ENCODE peak calls at places on chromosomes 12 and 14, in four cellular contexts. I is fibroblast of mammary gland, N is HCT116, B is HFF-Myc. F is an unnamed sample.

GRCh38 chr12:21913823-21914222 is 27.4 kb downstream of the ABCC9 start:
- DNase-seq in B (no peak), I (peak), N (no peak), F (no peak)

GRCh38 chr12:12839886-12840285 is 26.7 kb downstream of the DDX47 start:
- DNase-seq in I (peak), N (peak), B (peak), F (peak)

GRCh38 chr12:67811437-67812361 is 163.2 kb downstream of the DYRK2 start:
- DNase-seq in N (no peak), I (peak), B (no peak), F (peak)

GRCh38 chr14:96192975-96193805 is 11.4 kb upstream of the BDKRB2 start:
- DNase-seq in I (no peak), N (no peak), B (no peak), F (no peak)

GRCh38 chr12:87953257-87953860 is 75.8 kb downstream of the C12orf50 start:
- DNase-seq in N (peak), I (peak), B (peak), F (peak)

GRCh38 chr12:115519359-115519758 is 758.1 kb downstream of the MED13L start:
- DNase-seq in N (no peak), I (no peak), B (no peak), F (no peak)

GRCh38 chr14:75476274-75476995 is 45.8 kb upstream of the BATF start:
- DNase-seq in N (no peak), I (no peak), B (no peak), F (no peak)

GRCh38 chr14:38420045-38420444 is 164.2 kb upstream of the CLEC14A start:
- DNase-seq in B (no peak), N (no peak), I (no peak), F (no peak)

GRCh38 chr14:79584679-79585078 is 626.6 kb downstream of the DIO2 start:
- DNase-seq in B (peak), I (peak), N (no peak), F (peak)

GRCh38 chr12:105850103-105850968 is 288.4 kb downstream of the NUAK1 start:
- DNase-seq in I (no peak), N (no peak), B (no peak), F (no peak)

GRCh38 chr14:21092147-21093011 is 6.1 kb downstream of the ZNF219 start:
- DNase-seq in B (no peak), N (peak), I (peak), F (peak)

GRCh38 chr14:61875483-61875882 is 113.3 kb downstream of the SNAPC1 start:
- DNase-seq in I (no peak), N (no peak), B (no peak), F (no peak)

GRCh38 chr14:31122098-31122611 is 85.4 kb downstream of the HECTD1 start:
- DNase-seq in B (no peak), N (no peak), I (peak), F (peak)

GRCh38 chr12:93526786-93527428 is 45.6 kb upstream of the SOCS2 start:
- DNase-seq in N (peak), I (peak), B (peak), F (peak)

GRCh38 chr14:30655124-30655523 is 33.0 kb downstream of the SCFD1 start:
- DNase-seq in N (no peak), B (peak), I (peak), F (no peak)

GRCh38 chr14:58722433-58722832 is 84.7 kb downstream of the DACT1 start:
- DNase-seq in N (no peak), B (no peak), I (no peak), F (no peak)

GRCh38 chr12:125128806-125129571 is 63.8 kb downstream of the AACS start:
- DNase-seq in N (no peak), B (no peak), I (no peak), F (no peak)

GRCh38 chr12:98162906-98163678 is 352.3 kb upstream of the TMPO start:
- DNase-seq in I (no peak), B (no peak), N (no peak), F (no peak)

GRCh38 chr14:74491952-74492351 is 1.2 kb downstream of the NPC2 start:
- DNase-seq in I (peak), B (no peak), N (no peak), F (peak)

GRCh38 chr12:93653079-93653478 is 24.1 kb upstream of the CRADD start:
- DNase-seq in B (no peak), N (no peak), I (no peak), F (no peak)

GRCh38 chr14:24071144-24071697 is at the start of gene CPNE6:
- DNase-seq in N (no peak), I (no peak), B (no peak), F (no peak)

GRCh38 chr12:10190558-10191388 is 11.9 kb downstream of the TMEM52B start:
- DNase-seq in B (no peak), I (peak), N (peak), F (peak)

GRCh38 chr12:49621651-49622500 is 1.5 kb upstream of the PRPF40B start:
- DNase-seq in I (no peak), B (no peak), N (no peak), F (no peak)

GRCh38 chr14:60094306-60094897 is 2.7 kb downstream of the PCNX4 start:
- DNase-seq in I (peak), N (no peak), B (no peak), F (peak)

GRCh38 chr14:81208489-81208888 is 12.3 kb downstream of the GTF2A1 start:
- DNase-seq in I (no peak), B (no peak), N (no peak), F (no peak)

GRCh38 chr14:81206115-81206514 is 14.6 kb downstream of the GTF2A1 start:
- DNase-seq in N (no peak), B (no peak), I (peak), F (peak)

GRCh38 chr14:81209187-81209836 is 11.4 kb downstream of the GTF2A1 start:
- DNase-seq in B (no peak), N (no peak), I (no peak), F (no peak)

DNA sequence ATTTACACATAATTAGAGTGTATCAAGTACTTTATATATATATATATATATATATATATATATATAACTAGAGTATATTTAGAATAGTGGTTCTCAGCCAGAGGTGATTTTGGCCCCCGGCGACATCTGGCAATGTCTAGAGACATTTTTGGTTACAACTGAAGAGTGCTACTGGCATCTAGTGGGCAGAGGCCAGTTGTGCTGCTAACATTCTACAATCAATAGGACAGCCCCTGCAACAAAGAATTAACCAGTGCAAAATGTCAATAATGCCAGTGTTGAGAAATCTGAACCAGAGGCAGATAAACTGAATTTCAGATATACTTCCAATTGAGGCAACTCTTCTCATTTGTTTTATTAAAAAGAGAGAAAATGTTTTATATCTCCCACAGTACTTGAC is 8.9 kb downstream of the GTF2A1 start:
- DNase-seq in N (no peak), B (no peak), I (peak), F (peak)
- TF ChIP-seq CTCF in N (peak), B (peak), I (peak), F (peak)

GRCh38 chr12:52041695-52042123 is 9.5 kb upstream of the NR4A1 start:
- DNase-seq in N (no peak), B (no peak), I (no peak), F (peak)

GRCh38 chr12:52045794-52046199 is 5.4 kb upstream of the NR4A1 start:
- DNase-seq in I (no peak), B (no peak), N (no peak), F (no peak)

GRCh38 chr12:52044284-52044983 is 6.8 kb upstream of the NR4A1 start:
- DNase-seq in I (peak), N (no peak), B (no peak), F (no peak)

GRCh38 chr12:52042706-52043385 is 8.4 kb upstream of the NR4A1 start:
- DNase-seq in I (no peak), B (no peak), N (no peak), F (no peak)

DNA sequence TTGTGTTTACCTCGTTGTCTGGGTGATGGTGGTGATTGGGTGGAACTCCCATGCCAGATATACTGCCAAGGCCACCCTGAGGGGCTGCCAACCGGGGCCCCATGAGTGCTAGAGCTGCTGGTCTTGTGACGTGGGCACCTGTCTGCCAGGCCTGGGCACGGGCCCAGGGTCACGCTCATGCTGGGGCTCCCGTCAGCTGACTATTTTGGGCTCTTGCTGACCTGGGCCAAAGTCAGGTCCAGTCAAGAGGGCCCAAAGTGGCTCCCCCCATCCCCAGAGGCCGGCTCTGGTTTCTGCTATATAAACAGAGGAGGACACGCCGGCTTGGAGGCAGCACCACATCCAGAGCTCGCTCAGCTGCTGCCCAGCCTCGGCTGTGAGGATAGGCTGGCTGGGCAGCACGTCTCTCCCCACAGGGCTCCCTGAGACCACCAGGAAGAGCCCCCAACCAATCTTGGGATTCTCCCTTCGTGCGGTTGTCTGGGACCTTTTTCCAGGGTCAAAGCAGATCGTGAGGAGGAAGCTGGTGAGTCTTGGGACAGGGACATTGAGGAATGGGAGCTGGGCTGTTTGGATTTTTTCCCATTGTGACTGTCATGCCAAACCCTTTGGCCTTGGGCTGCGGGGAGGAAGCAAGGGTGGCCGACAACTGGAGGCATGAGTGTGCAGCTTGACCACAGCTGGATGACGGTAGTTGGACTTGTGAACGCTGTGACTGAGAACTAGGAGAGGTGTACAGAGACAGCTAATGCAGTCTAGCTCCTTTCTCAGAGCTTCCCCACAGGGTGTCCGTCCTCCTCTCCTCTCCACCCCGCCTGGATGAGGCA is 7.6 kb upstream of the NR4A1 start:
- DNase-seq in B (no peak), N (no peak), I (peak), F (no peak)
- H3K4me3 ChIP-seq in B (no peak), N (no peak), I (no peak), F (no peak)

DNA sequence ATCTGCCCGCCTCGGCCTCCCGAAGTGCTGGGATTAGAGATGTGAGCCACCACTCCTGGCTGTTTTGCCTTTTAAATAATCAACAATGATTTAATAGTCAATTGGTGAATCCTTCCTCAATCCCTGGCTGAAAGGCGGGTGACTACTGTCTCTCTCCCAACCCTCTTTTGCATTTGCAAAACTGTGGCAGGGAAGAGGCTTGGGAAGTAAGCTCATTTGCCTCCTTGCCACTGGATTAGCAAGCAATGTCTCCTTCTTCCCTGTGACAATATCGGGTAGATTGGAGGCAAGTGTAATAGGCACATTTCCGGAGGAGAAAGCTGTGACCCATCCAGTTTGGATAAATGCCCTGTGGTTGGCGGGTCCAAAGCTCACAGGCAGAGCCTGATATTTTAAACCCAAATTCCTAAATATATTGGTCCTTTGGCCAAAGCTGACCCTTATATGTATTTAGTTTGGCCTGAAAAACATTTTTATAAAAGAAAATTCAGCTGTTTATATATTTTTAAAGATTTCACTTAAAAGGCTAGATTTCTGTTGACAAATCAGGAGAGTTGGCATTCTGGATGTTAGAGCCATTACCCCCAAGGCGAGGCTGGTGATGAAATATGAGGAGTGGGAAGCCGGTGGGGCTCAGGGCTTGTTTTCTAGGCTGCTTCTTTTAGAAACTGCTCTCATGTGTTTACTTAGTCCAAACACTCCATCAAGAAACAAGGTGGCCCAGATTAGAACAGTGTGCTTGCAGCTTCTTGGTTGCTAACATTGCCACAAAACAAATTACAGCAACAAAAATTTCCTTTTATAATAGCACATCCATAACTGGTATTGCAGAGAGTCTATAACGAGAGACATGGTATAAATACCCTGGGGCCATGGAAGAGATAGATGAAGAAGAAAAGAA is 646.9 kb upstream of the TMEM132C start:
- DNase-seq in N (no peak), B (no peak), I (no peak), F (no peak)
- TF ChIP-seq CTCF in N (no peak), B (no peak), I (no peak), F (no peak)

GRCh38 chr14:102929349-102930137 is 7.1 kb downstream of the AMN start:
- DNase-seq in B (no peak), N (no peak), I (no peak), F (no peak)
- H3K4me3 ChIP-seq in B (no peak), N (no peak), I (no peak), F (peak)

GRCh38 chr12:28855761-28856160 is 293.3 kb upstream of the FAR2 start:
- DNase-seq in I (no peak), B (no peak), N (no peak), F (no peak)
- TF ChIP-seq CTCF in I (no peak), B (no peak), N (no peak), F (no peak)

F was measured in epithelial cell of esophagus.